ENCODE peak calls at places on chromosomes 13 and 19, in six cellular contexts. One of them, this sample, is unnamed. For H3K4me1, the result is how much of the 10 kb centered on the place peaks cover.

GRCh38 chr19:9671654-9672053 is 3.2 kb downstream of the ZNF562 start:
- DNase-seq in cardiac muscle cell: no peak
- DNase-seq in thoracic aorta: no peak
- DNase-seq in A549: no peak
- DNase-seq in suprapubic skin: no peak
- DNase-seq in body of pancreas: no peak
- DNase-seq in this sample: no peak

GRCh38 chr19:55117063-55117635 is 288 bp downstream of the PPP1R12C start:
- DNase-seq in thoracic aorta: no peak
- DNase-seq in body of pancreas: peak
- DNase-seq in cardiac muscle cell: peak
- DNase-seq in A549: no peak
- DNase-seq in suprapubic skin: no peak
- DNase-seq in this sample: no peak

GRCh38 chr13:91313103-91313502 is 34.4 kb upstream of the MIR17HG start:
- DNase-seq in thoracic aorta: no peak
- DNase-seq in cardiac muscle cell: peak
- DNase-seq in suprapubic skin: no peak
- DNase-seq in body of pancreas: no peak
- DNase-seq in A549: peak
- DNase-seq in this sample: no peak

GRCh38 chr13:41465215-41465907 is 8.0 kb downstream of the RGCC start:
- DNase-seq in cardiac muscle cell: no peak
- DNase-seq in A549: no peak
- DNase-seq in suprapubic skin: no peak
- DNase-seq in body of pancreas: no peak
- DNase-seq in thoracic aorta: no peak
- DNase-seq in this sample: peak

GRCh38 chr19:44071824-44072542 is at the start of gene ZNF284:
- DNase-seq in thoracic aorta: peak
- DNase-seq in suprapubic skin: peak
- DNase-seq in body of pancreas: peak
- DNase-seq in cardiac muscle cell: peak
- DNase-seq in A549: peak
- DNase-seq in this sample: peak

GRCh38 chr19:28497137-28497536 is 715.8 kb downstream of the UQCRFS1 start:
- DNase-seq in body of pancreas: no peak
- DNase-seq in A549: no peak
- DNase-seq in cardiac muscle cell: no peak
- DNase-seq in suprapubic skin: no peak
- DNase-seq in thoracic aorta: no peak
- DNase-seq in this sample: peak

GRCh38 chr19:14459703-14460102 is 15.5 kb downstream of the PTGER1 start:
- DNase-seq in body of pancreas: no peak
- DNase-seq in suprapubic skin: no peak
- DNase-seq in thoracic aorta: no peak
- DNase-seq in cardiac muscle cell: no peak
- DNase-seq in A549: no peak
- DNase-seq in this sample: no peak

GRCh38 chr13:94712287-94712811 is at the start of gene SOX21:
- DNase-seq in body of pancreas: no peak
- DNase-seq in A549: no peak
- DNase-seq in cardiac muscle cell: no peak
- DNase-seq in thoracic aorta: no peak
- DNase-seq in suprapubic skin: no peak
- DNase-seq in this sample: no peak

GRCh38 chr13:43916828-43917227 is 37.1 kb downstream of the LACC1 start:
- DNase-seq in suprapubic skin: no peak
- DNase-seq in body of pancreas: no peak
- DNase-seq in thoracic aorta: no peak
- DNase-seq in A549: no peak
- DNase-seq in cardiac muscle cell: no peak
- DNase-seq in this sample: no peak

GRCh38 chr19:43858174-43858573 is 31.1 kb downstream of the ZNF283 start:
- DNase-seq in suprapubic skin: no peak
- DNase-seq in A549: no peak
- DNase-seq in body of pancreas: no peak
- DNase-seq in cardiac muscle cell: no peak
- DNase-seq in thoracic aorta: no peak
- DNase-seq in this sample: no peak

GRCh38 chr19:633786-634639 is 676 bp upstream of the POLRMT start:
- DNase-seq in suprapubic skin: no peak
- DNase-seq in thoracic aorta: no peak
- DNase-seq in body of pancreas: no peak
- DNase-seq in cardiac muscle cell: no peak
- DNase-seq in A549: no peak
- DNase-seq in this sample: no peak

GRCh38 chr13:80139196-80139595 is 201.7 kb downstream of the SPRY2 start:
- DNase-seq in A549: no peak
- DNase-seq in thoracic aorta: no peak
- DNase-seq in suprapubic skin: no peak
- DNase-seq in body of pancreas: no peak
- DNase-seq in cardiac muscle cell: no peak
- DNase-seq in this sample: no peak

GRCh38 chr19:15701757-15702589 is 25.9 kb upstream of the OR10H2 start:
- DNase-seq in cardiac muscle cell: no peak
- DNase-seq in thoracic aorta: no peak
- DNase-seq in body of pancreas: no peak
- DNase-seq in suprapubic skin: no peak
- DNase-seq in A549: no peak
- DNase-seq in this sample: peak

GRCh38 chr19:12867120-12868099 is 13.8 kb downstream of the DNASE2 start:
- DNase-seq in cardiac muscle cell: peak
- DNase-seq in thoracic aorta: no peak
- DNase-seq in A549: no peak
- DNase-seq in body of pancreas: peak
- DNase-seq in suprapubic skin: no peak
- DNase-seq in this sample: no peak

GRCh38 chr13:114140131-114140908 is 7.9 kb upstream of the RASA3 start:
- DNase-seq in thoracic aorta: no peak
- DNase-seq in body of pancreas: no peak
- DNase-seq in A549: no peak
- DNase-seq in suprapubic skin: no peak
- DNase-seq in cardiac muscle cell: no peak
- DNase-seq in this sample: no peak

GRCh38 chr13:97256343-97256783 is 34.2 kb downstream of the MBNL2 start:
- DNase-seq in A549: peak
- DNase-seq in suprapubic skin: no peak
- DNase-seq in thoracic aorta: no peak
- DNase-seq in body of pancreas: no peak
- DNase-seq in cardiac muscle cell: no peak
- DNase-seq in this sample: peak

GRCh38 chr19:16878181-16878965 is 10.4 kb upstream of the F2RL3 start:
- DNase-seq in suprapubic skin: no peak
- DNase-seq in thoracic aorta: no peak
- DNase-seq in body of pancreas: no peak
- DNase-seq in cardiac muscle cell: no peak
- DNase-seq in A549: no peak
- DNase-seq in this sample: no peak

GRCh38 chr13:26839682-26840081 is 79.1 kb upstream of the GPR12 start:
- DNase-seq in body of pancreas: no peak
- DNase-seq in cardiac muscle cell: no peak
- DNase-seq in thoracic aorta: no peak
- DNase-seq in A549: no peak
- DNase-seq in suprapubic skin: no peak
- DNase-seq in this sample: no peak

GRCh38 chr13:35988648-35989081 is 142.5 kb downstream of the DCLK1 start:
- DNase-seq in thoracic aorta: no peak
- DNase-seq in A549: no peak
- DNase-seq in suprapubic skin: no peak
- DNase-seq in body of pancreas: no peak
- DNase-seq in cardiac muscle cell: no peak
- DNase-seq in this sample: no peak

GRCh38 chr13:39363393-39363792 is 239.6 kb downstream of the LHFPL6 start:
- DNase-seq in thoracic aorta: no peak
- DNase-seq in suprapubic skin: no peak
- DNase-seq in A549: no peak
- DNase-seq in cardiac muscle cell: no peak
- DNase-seq in body of pancreas: no peak
- DNase-seq in this sample: no peak

GRCh38 chr13:45584816-45585215 is 30.7 kb downstream of the ERICH6B start:
- DNase-seq in suprapubic skin: no peak
- DNase-seq in body of pancreas: no peak
- DNase-seq in cardiac muscle cell: peak
- DNase-seq in thoracic aorta: no peak
- DNase-seq in A549: no peak
- DNase-seq in this sample: no peak

GRCh38 chr13:113935081-113935511 is 38.8 kb downstream of the C13orf46 start:
- DNase-seq in body of pancreas: no peak
- DNase-seq in thoracic aorta: no peak
- DNase-seq in A549: no peak
- DNase-seq in suprapubic skin: peak
- DNase-seq in cardiac muscle cell: no peak
- DNase-seq in this sample: no peak

GRCh38 chr13:71115301-71115700 is 751.7 kb downstream of the DACH1 start:
- DNase-seq in suprapubic skin: no peak
- DNase-seq in cardiac muscle cell: no peak
- DNase-seq in thoracic aorta: no peak
- DNase-seq in A549: no peak
- DNase-seq in body of pancreas: no peak
- DNase-seq in this sample: no peak

GRCh38 chr13:75904012-75904411 is 267.9 kb downstream of the LMO7 start:
- DNase-seq in A549: no peak
- DNase-seq in suprapubic skin: no peak
- DNase-seq in body of pancreas: no peak
- DNase-seq in cardiac muscle cell: no peak
- DNase-seq in thoracic aorta: no peak
- DNase-seq in this sample: no peak

GRCh38 chr13:113468461-113469147 is 15.3 kb upstream of the ADPRHL1 start:
- DNase-seq in suprapubic skin: no peak
- DNase-seq in A549: no peak
- DNase-seq in body of pancreas: no peak
- DNase-seq in cardiac muscle cell: no peak
- DNase-seq in thoracic aorta: no peak
- DNase-seq in this sample: no peak

GRCh38 chr19:14700711-14701110 is 10.9 kb downstream of the ZNF333 start:
- DNase-seq in cardiac muscle cell: no peak
- DNase-seq in A549: no peak
- DNase-seq in suprapubic skin: no peak
- DNase-seq in thoracic aorta: no peak
- DNase-seq in body of pancreas: no peak
- DNase-seq in this sample: no peak

GRCh38 chr13:100128373-100128772 is 39.5 kb downstream of the PCCA start:
- DNase-seq in cardiac muscle cell: no peak
- DNase-seq in suprapubic skin: no peak
- DNase-seq in body of pancreas: no peak
- DNase-seq in thoracic aorta: no peak
- DNase-seq in A549: peak
- DNase-seq in this sample: no peak

DNA sequence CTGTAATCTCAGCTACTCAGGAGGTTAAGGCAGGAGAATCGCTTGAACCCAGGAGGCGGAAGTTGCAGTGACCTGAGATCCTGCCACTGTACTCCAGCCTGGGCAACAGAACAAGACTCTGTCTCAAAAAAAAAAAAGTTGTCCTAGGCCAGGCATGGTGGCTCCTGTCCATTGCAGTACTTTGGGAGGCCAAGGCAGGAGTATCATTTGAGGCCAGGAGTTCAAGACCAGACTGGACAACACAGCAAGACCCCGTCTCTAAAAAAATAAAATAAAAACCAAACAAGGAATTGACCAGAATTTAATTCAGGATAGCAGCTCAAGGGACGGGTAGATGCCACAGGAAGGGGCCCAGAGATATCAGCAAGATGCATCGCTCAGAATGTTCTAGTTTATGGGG is 4.9 kb downstream of the SULT2B1 start:
- DNase-seq in suprapubic skin: no peak
- DNase-seq in thoracic aorta: no peak
- DNase-seq in A549: no peak
- DNase-seq in cardiac muscle cell: no peak
- DNase-seq in body of pancreas: no peak
- DNase-seq in this sample: no peak
- H3K27ac ChIP-seq in suprapubic skin: no peak
- H3K27ac ChIP-seq in thoracic aorta: no peak
- H3K27ac ChIP-seq in A549: peak
- H3K27ac ChIP-seq in cardiac muscle cell: no peak
- H3K27ac ChIP-seq in body of pancreas: no peak
- H3K27ac ChIP-seq in this sample: no peak

GRCh38 chr13:54144809-54145208 is 1116.2 kb downstream of the OLFM4 start:
- DNase-seq in cardiac muscle cell: no peak
- DNase-seq in suprapubic skin: no peak
- DNase-seq in body of pancreas: no peak
- DNase-seq in A549: no peak
- DNase-seq in thoracic aorta: no peak
- DNase-seq in this sample: no peak
- H3K4me1 ChIP-seq in cardiac muscle cell: under half
- H3K4me1 ChIP-seq in suprapubic skin: under half
- H3K4me1 ChIP-seq in body of pancreas: under half
- H3K4me1 ChIP-seq in A549: under half
- H3K4me1 ChIP-seq in thoracic aorta: under half
- H3K4me1 ChIP-seq in this sample: under half

GRCh38 chr13:92901739-92902138 is 324.9 kb upstream of the GPC6 start:
- DNase-seq in body of pancreas: no peak
- DNase-seq in cardiac muscle cell: no peak
- DNase-seq in A549: no peak
- DNase-seq in thoracic aorta: no peak
- DNase-seq in suprapubic skin: no peak
- DNase-seq in this sample: no peak

GRCh38 chr13:92900455-92900854 is 326.2 kb upstream of the GPC6 start:
- DNase-seq in body of pancreas: no peak
- DNase-seq in cardiac muscle cell: no peak
- DNase-seq in thoracic aorta: no peak
- DNase-seq in A549: no peak
- DNase-seq in suprapubic skin: no peak
- DNase-seq in this sample: no peak

DNA sequence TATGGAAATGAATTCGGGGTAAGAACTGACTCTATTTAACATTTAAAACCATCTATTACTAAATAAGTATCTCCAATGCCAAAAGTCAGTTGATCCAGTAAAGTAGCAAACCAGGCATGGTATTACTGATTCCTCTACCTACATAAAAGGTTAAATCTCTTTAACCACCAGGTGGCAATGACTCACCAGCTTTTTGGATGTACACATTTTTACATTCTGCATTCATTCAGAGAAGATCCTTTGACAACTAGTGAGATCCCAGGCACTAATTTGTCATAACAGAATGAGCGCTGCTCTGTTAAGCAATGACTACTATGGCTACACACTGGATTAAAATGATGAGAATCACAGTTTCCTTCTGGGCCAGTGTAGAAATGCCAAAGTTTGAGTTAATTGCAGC is 329.8 kb upstream of the GPC6 start:
- DNase-seq in body of pancreas: no peak
- DNase-seq in cardiac muscle cell: peak
- DNase-seq in A549: no peak
- DNase-seq in thoracic aorta: no peak
- DNase-seq in suprapubic skin: no peak
- DNase-seq in this sample: peak
- TF ChIP-seq CTCF in body of pancreas: no peak
- TF ChIP-seq CTCF in cardiac muscle cell: peak
- TF ChIP-seq CTCF in A549: no peak
- TF ChIP-seq CTCF in thoracic aorta: no peak
- TF ChIP-seq CTCF in suprapubic skin: no peak
- TF ChIP-seq CTCF in this sample: peak

DNA sequence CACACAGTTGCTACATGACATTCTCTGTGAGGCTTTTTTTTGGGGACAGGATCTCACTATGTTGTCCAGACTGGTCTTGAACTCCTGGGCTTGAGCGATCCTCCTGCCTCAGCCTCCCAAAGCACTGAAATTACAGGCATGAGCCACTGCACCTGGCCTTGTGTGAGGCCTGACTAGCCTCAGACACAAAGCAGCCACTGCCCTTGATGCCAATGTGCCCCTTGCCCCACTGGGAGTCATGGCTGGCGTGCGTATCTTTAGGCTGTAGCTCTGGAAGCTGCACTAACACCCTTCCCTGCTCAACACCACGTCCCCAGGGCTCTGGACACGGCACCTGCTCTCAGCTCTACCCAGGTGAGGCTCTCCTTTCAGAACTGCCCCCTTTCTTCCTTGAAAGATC is 14.5 kb upstream of the KPTN start:
- DNase-seq in A549: no peak
- DNase-seq in suprapubic skin: no peak
- DNase-seq in cardiac muscle cell: no peak
- DNase-seq in thoracic aorta: no peak
- DNase-seq in body of pancreas: no peak
- DNase-seq in this sample: no peak
- H3K27ac ChIP-seq in A549: no peak
- H3K27ac ChIP-seq in suprapubic skin: no peak
- H3K27ac ChIP-seq in cardiac muscle cell: peak
- H3K27ac ChIP-seq in thoracic aorta: no peak
- H3K27ac ChIP-seq in body of pancreas: no peak
- H3K27ac ChIP-seq in this sample: no peak

This sample was measured in foreskin keratinocyte.